ENCODE peak calls at places on chromosome 19, in eight cellular contexts. One of them, this sample, is unnamed.

GRCh38 chr19:18783958-18784785 is 6.9 kb downstream of the COMP start:
- DNase-seq in fibroblast of lung: no peak
- DNase-seq in aorta: no peak
- DNase-seq in tibial artery: no peak
- DNase-seq in CD4-positive, alpha-beta memory T cell: no peak
- DNase-seq in effector memory CD4-positive, alpha-beta T cell: no peak
- DNase-seq in stomach: no peak
- DNase-seq in GM23338: no peak
- DNase-seq in this sample: no peak

GRCh38 chr19:18922228-18922985 is 2.9 kb downstream of the DDX49 start:
- DNase-seq in stomach: no peak
- DNase-seq in fibroblast of lung: no peak
- DNase-seq in tibial artery: no peak
- DNase-seq in effector memory CD4-positive, alpha-beta T cell: no peak
- DNase-seq in GM23338: no peak
- DNase-seq in aorta: no peak
- DNase-seq in CD4-positive, alpha-beta memory T cell: no peak
- DNase-seq in this sample: peak; percentile 77

GRCh38 chr19:33953592-33953991 is 156.9 kb downstream of the KCTD15 start:
- DNase-seq in aorta: no peak
- DNase-seq in tibial artery: no peak
- DNase-seq in CD4-positive, alpha-beta memory T cell: no peak
- DNase-seq in effector memory CD4-positive, alpha-beta T cell: no peak
- DNase-seq in stomach: no peak
- DNase-seq in fibroblast of lung: no peak
- DNase-seq in GM23338: peak; percentile 25
- DNase-seq in this sample: no peak

GRCh38 chr19:17860331-17860992 is 752 bp downstream of the RPL18A start:
- DNase-seq in fibroblast of lung: no peak
- DNase-seq in GM23338: no peak
- DNase-seq in stomach: no peak
- DNase-seq in effector memory CD4-positive, alpha-beta T cell: no peak
- DNase-seq in tibial artery: no peak
- DNase-seq in aorta: no peak
- DNase-seq in CD4-positive, alpha-beta memory T cell: no peak
- DNase-seq in this sample: no peak

GRCh38 chr19:35070471-35070870 is 28.9 kb downstream of the HPN start:
- DNase-seq in GM23338: no peak
- DNase-seq in aorta: no peak
- DNase-seq in stomach: no peak
- DNase-seq in CD4-positive, alpha-beta memory T cell: no peak
- DNase-seq in fibroblast of lung: no peak
- DNase-seq in effector memory CD4-positive, alpha-beta T cell: no peak
- DNase-seq in tibial artery: no peak
- DNase-seq in this sample: no peak

GRCh38 chr19:14442904-14443631 is 10.0 kb downstream of the PKN1 start:
- DNase-seq in tibial artery: no peak
- DNase-seq in effector memory CD4-positive, alpha-beta T cell: no peak
- DNase-seq in CD4-positive, alpha-beta memory T cell: no peak
- DNase-seq in GM23338: no peak
- DNase-seq in fibroblast of lung: no peak
- DNase-seq in aorta: no peak
- DNase-seq in stomach: no peak
- DNase-seq in this sample: no peak

GRCh38 chr19:41264581-41265375 is 606 bp downstream of the HNRNPUL1 start:
- DNase-seq in fibroblast of lung: peak; percentile 35
- DNase-seq in tibial artery: peak; percentile 38
- DNase-seq in CD4-positive, alpha-beta memory T cell: peak; percentile 38
- DNase-seq in aorta: peak; percentile 83
- DNase-seq in effector memory CD4-positive, alpha-beta T cell: peak; percentile 26
- DNase-seq in GM23338: peak; percentile 84
- DNase-seq in stomach: peak; percentile 43
- DNase-seq in this sample: peak; percentile 64

GRCh38 chr19:48928164-48929005 is 5.1 kb upstream of the DHDH start:
- DNase-seq in fibroblast of lung: peak; percentile 58
- DNase-seq in aorta: no peak
- DNase-seq in stomach: peak; percentile 82
- DNase-seq in CD4-positive, alpha-beta memory T cell: no peak
- DNase-seq in tibial artery: no peak
- DNase-seq in GM23338: no peak
- DNase-seq in effector memory CD4-positive, alpha-beta T cell: no peak
- DNase-seq in this sample: peak; percentile 80

GRCh38 chr19:593505-593904 is 3.8 kb downstream of the HCN2 start:
- DNase-seq in GM23338: no peak
- DNase-seq in effector memory CD4-positive, alpha-beta T cell: no peak
- DNase-seq in CD4-positive, alpha-beta memory T cell: no peak
- DNase-seq in tibial artery: no peak
- DNase-seq in aorta: no peak
- DNase-seq in fibroblast of lung: no peak
- DNase-seq in stomach: no peak
- DNase-seq in this sample: no peak

GRCh38 chr19:593055-593454 is 3.4 kb downstream of the HCN2 start:
- DNase-seq in effector memory CD4-positive, alpha-beta T cell: no peak
- DNase-seq in stomach: no peak
- DNase-seq in aorta: no peak
- DNase-seq in CD4-positive, alpha-beta memory T cell: no peak
- DNase-seq in GM23338: no peak
- DNase-seq in tibial artery: no peak
- DNase-seq in fibroblast of lung: no peak
- DNase-seq in this sample: no peak

GRCh38 chr19:591099-591958 is 1.6 kb downstream of the HCN2 start:
- DNase-seq in effector memory CD4-positive, alpha-beta T cell: no peak
- DNase-seq in fibroblast of lung: no peak
- DNase-seq in aorta: no peak
- DNase-seq in CD4-positive, alpha-beta memory T cell: no peak
- DNase-seq in GM23338: peak; percentile 68
- DNase-seq in tibial artery: no peak
- DNase-seq in stomach: no peak
- DNase-seq in this sample: no peak

GRCh38 chr19:590750-591098 is 1.0 kb downstream of the HCN2 start:
- DNase-seq in stomach: no peak
- DNase-seq in GM23338: no peak
- DNase-seq in fibroblast of lung: no peak
- DNase-seq in tibial artery: no peak
- DNase-seq in aorta: no peak
- DNase-seq in effector memory CD4-positive, alpha-beta T cell: no peak
- DNase-seq in CD4-positive, alpha-beta memory T cell: no peak
- DNase-seq in this sample: no peak

GRCh38 chr19:592101-592500 is 2.4 kb downstream of the HCN2 start:
- DNase-seq in tibial artery: no peak
- DNase-seq in aorta: no peak
- DNase-seq in fibroblast of lung: no peak
- DNase-seq in effector memory CD4-positive, alpha-beta T cell: no peak
- DNase-seq in stomach: no peak
- DNase-seq in CD4-positive, alpha-beta memory T cell: no peak
- DNase-seq in GM23338: no peak
- DNase-seq in this sample: peak; percentile 49
- H3K27ac ChIP-seq in tibial artery: no peak overlapping the region
- H3K27ac ChIP-seq in aorta: no peak overlapping the region
- H3K27ac ChIP-seq in fibroblast of lung: no peak overlapping the region
- H3K27ac ChIP-seq in effector memory CD4-positive, alpha-beta T cell: no peak overlapping the region
- H3K27ac ChIP-seq in stomach: no peak overlapping the region
- H3K27ac ChIP-seq in CD4-positive, alpha-beta memory T cell: no peak overlapping the region
- H3K27ac ChIP-seq in GM23338: no peak overlapping the region
- H3K27ac ChIP-seq in this sample: no peak overlapping the region

GRCh38 chr19:42421591-42422031 is 5.6 kb downstream of the LIPE start:
- DNase-seq in stomach: peak; percentile 50
- DNase-seq in tibial artery: no peak
- DNase-seq in CD4-positive, alpha-beta memory T cell: no peak
- DNase-seq in fibroblast of lung: no peak
- DNase-seq in GM23338: no peak
- DNase-seq in effector memory CD4-positive, alpha-beta T cell: no peak
- DNase-seq in aorta: no peak
- DNase-seq in this sample: no peak

GRCh38 chr19:42421101-42421500 is 6.1 kb downstream of the LIPE start:
- DNase-seq in GM23338: no peak
- DNase-seq in tibial artery: no peak
- DNase-seq in CD4-positive, alpha-beta memory T cell: no peak
- DNase-seq in stomach: no peak
- DNase-seq in fibroblast of lung: no peak
- DNase-seq in aorta: no peak
- DNase-seq in effector memory CD4-positive, alpha-beta T cell: no peak
- DNase-seq in this sample: no peak

GRCh38 chr19:42422576-42423461 is 4.4 kb downstream of the LIPE start:
- DNase-seq in CD4-positive, alpha-beta memory T cell: peak; percentile 64
- DNase-seq in GM23338: peak; percentile 61
- DNase-seq in aorta: no peak
- DNase-seq in tibial artery: no peak
- DNase-seq in effector memory CD4-positive, alpha-beta T cell: peak; percentile 55
- DNase-seq in fibroblast of lung: peak; percentile 11
- DNase-seq in stomach: no peak
- DNase-seq in this sample: no peak

GRCh38 chr19:42423462-42424344 is 3.5 kb downstream of the LIPE start:
- DNase-seq in fibroblast of lung: peak; percentile 90
- DNase-seq in GM23338: peak; percentile 99
- DNase-seq in aorta: peak; percentile 93
- DNase-seq in tibial artery: peak; percentile 75
- DNase-seq in stomach: peak; percentile 87
- DNase-seq in CD4-positive, alpha-beta memory T cell: peak; percentile 93
- DNase-seq in effector memory CD4-positive, alpha-beta T cell: peak; percentile 89
- DNase-seq in this sample: peak; percentile 93

DNA sequence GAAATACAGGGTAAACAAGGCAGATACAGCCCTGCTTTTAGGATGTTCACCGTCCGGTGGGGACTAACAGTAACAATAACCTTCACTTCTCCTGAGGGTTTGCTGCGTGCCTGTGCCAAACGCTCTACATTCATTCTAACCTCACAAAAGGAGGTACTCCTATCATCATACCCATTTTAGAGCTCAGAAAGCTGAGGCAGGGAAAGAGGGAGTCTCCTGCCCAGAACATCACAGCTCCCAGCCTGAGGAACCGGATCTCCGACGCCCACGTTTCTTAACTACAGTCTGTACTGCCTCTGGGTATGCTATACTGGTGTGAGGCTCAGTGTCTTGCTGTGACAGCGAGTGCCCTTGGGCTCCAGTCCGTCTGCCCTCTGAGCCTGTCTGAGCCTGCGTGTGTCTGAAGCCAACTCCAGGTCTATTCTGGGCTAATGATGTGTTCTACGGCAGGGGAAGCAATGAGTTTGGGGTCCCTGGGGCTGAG is 5.1 kb downstream of the LIPE start:
- DNase-seq in fibroblast of lung: no peak
- DNase-seq in aorta: no peak
- DNase-seq in effector memory CD4-positive, alpha-beta T cell: no peak
- DNase-seq in CD4-positive, alpha-beta memory T cell: no peak
- DNase-seq in tibial artery: no peak
- DNase-seq in GM23338: no peak
- DNase-seq in stomach: no peak
- DNase-seq in this sample: no peak
- H3K4me3 ChIP-seq in fibroblast of lung: no peak overlapping the region
- H3K4me3 ChIP-seq in aorta: no peak overlapping the region
- H3K4me3 ChIP-seq in effector memory CD4-positive, alpha-beta T cell: peak overlapping the region; percentile 80
- H3K4me3 ChIP-seq in CD4-positive, alpha-beta memory T cell: peak overlapping the region; percentile 86
- H3K4me3 ChIP-seq in tibial artery: no peak overlapping the region
- H3K4me3 ChIP-seq in GM23338: peak overlapping the region; percentile 86
- H3K4me3 ChIP-seq in stomach: no peak overlapping the region
- H3K4me3 ChIP-seq in this sample: no peak overlapping the region

GRCh38 chr19:15656467-15656866 is 15.8 kb downstream of the CYP4F3 start:
- DNase-seq in effector memory CD4-positive, alpha-beta T cell: no peak
- DNase-seq in stomach: no peak
- DNase-seq in CD4-positive, alpha-beta memory T cell: no peak
- DNase-seq in fibroblast of lung: no peak
- DNase-seq in tibial artery: no peak
- DNase-seq in GM23338: no peak
- DNase-seq in aorta: no peak
- DNase-seq in this sample: no peak

GRCh38 chr19:15649526-15649925 is 8.8 kb downstream of the CYP4F3 start:
- DNase-seq in GM23338: no peak
- DNase-seq in aorta: no peak
- DNase-seq in fibroblast of lung: no peak
- DNase-seq in tibial artery: no peak
- DNase-seq in effector memory CD4-positive, alpha-beta T cell: no peak
- DNase-seq in stomach: no peak
- DNase-seq in CD4-positive, alpha-beta memory T cell: no peak
- DNase-seq in this sample: no peak

DNA sequence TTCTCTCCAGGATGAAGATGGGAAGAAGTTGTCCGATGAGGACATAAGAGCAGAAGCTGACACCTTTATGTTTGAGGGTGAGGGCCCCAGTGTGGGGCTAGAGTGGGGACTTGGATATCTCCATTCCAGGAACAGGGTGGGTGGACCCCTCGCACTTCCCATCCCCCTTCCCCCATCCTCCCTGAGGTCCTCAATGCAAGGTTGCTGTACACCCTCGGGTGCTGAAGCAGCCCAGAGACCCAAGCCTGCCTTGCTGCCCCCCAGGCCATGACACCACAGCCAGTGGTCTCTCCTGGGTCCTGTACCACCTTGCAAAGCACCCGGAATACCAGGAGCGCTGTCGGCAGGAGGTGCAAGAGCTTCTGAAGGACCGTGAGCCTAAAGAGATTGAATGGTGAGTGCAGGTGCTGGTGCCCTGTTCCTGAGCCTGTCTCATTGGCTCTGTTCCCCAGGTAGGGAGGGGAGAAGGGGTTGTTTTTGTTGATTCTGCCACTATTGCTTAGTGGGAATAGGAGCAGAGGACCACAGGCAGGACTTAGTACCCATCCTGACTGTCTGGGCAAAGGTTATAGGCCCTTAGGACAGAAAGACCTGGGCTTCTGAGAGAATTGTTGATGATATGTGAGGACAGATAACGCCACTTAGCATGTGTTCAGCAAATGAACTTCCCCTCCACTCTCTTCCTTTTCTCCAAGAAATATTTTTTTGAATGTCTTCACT is 12.0 kb downstream of the CYP4F3 start:
- DNase-seq in effector memory CD4-positive, alpha-beta T cell: no peak
- DNase-seq in tibial artery: no peak
- DNase-seq in GM23338: no peak
- DNase-seq in stomach: no peak
- DNase-seq in aorta: no peak
- DNase-seq in CD4-positive, alpha-beta memory T cell: no peak
- DNase-seq in fibroblast of lung: no peak
- DNase-seq in this sample: peak; percentile 27
- H3K27ac ChIP-seq in effector memory CD4-positive, alpha-beta T cell: no peak overlapping the region
- H3K27ac ChIP-seq in tibial artery: no peak overlapping the region
- H3K27ac ChIP-seq in GM23338: no peak overlapping the region
- H3K27ac ChIP-seq in stomach: no peak overlapping the region
- H3K27ac ChIP-seq in aorta: no peak overlapping the region
- H3K27ac ChIP-seq in CD4-positive, alpha-beta memory T cell: no peak overlapping the region
- H3K27ac ChIP-seq in fibroblast of lung: no peak overlapping the region
- H3K27ac ChIP-seq in this sample: no peak overlapping the region

DNA sequence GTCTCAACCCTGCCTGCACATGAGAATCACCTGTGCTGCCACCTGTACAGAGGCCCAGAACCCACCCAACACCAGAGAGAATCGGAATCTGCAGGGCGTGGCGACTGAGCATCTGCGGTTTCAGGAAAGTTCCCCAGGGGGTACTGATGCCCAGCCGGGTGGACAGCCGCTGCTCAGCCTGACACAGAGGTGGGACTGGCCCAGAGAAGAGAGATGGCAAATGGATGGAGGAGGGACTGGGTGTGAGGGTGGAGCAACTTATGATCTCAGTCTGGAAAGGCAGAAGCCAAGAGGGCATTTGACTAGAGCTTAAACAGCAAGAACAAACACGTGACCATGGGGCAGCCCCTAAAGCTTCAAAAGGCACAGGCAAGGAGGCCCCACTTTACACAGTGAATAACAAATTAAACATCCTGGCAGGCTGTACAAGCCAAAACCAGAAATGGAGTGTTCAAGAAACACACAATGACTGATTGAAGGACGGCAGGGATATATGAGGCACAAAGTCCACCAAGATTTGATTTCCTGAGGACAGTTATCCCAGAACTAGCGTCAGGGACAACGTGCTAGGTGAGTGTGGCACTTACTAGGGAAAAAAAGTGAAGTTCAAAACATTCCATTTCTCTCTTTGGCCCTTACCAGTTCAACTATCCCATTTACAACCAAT is 3.1 kb downstream of the RANBP3 start:
- DNase-seq in GM23338: no peak
- DNase-seq in stomach: no peak
- DNase-seq in fibroblast of lung: no peak
- DNase-seq in tibial artery: no peak
- DNase-seq in aorta: no peak
- DNase-seq in CD4-positive, alpha-beta memory T cell: no peak
- DNase-seq in effector memory CD4-positive, alpha-beta T cell: no peak
- DNase-seq in this sample: no peak
- H3K4me3 ChIP-seq in GM23338: no peak overlapping the region
- H3K4me3 ChIP-seq in stomach: no peak overlapping the region
- H3K4me3 ChIP-seq in fibroblast of lung: no peak overlapping the region
- H3K4me3 ChIP-seq in tibial artery: no peak overlapping the region
- H3K4me3 ChIP-seq in aorta: no peak overlapping the region
- H3K4me3 ChIP-seq in CD4-positive, alpha-beta memory T cell: no peak overlapping the region
- H3K4me3 ChIP-seq in effector memory CD4-positive, alpha-beta T cell: no peak overlapping the region
- H3K4me3 ChIP-seq in this sample: no peak overlapping the region